ENCODE peak calls at places on chromosomes 1 and 21, in ten cellular contexts. One of them, this sample, is unnamed.

GRCh38 chr1:91736999-91737615 is 148.8 kb downstream of the TGFBR3 start:
- DNase-seq in body of pancreas: peak; percentile 32
- DNase-seq in fibroblast of mammary gland: peak; percentile 73
- DNase-seq in nephron progenitor cell: peak; percentile 6
- DNase-seq in CD8-positive, alpha-beta T cell: no peak
- DNase-seq in astrocyte of the spinal cord: peak; percentile 73
- DNase-seq in AG09309: no peak
- DNase-seq in tibial nerve: no peak
- DNase-seq in brain microvascular endothelial cell: peak; percentile 56
- DNase-seq in neural crest cell: no peak
- DNase-seq in this sample: peak; percentile 79

GRCh38 chr1:29416267-29416666 is 179.9 kb downstream of the PTPRU start:
- DNase-seq in body of pancreas: no peak
- DNase-seq in fibroblast of mammary gland: peak; percentile 35
- DNase-seq in nephron progenitor cell: no peak
- DNase-seq in CD8-positive, alpha-beta T cell: no peak
- DNase-seq in astrocyte of the spinal cord: no peak
- DNase-seq in AG09309: no peak
- DNase-seq in tibial nerve: no peak
- DNase-seq in brain microvascular endothelial cell: no peak
- DNase-seq in neural crest cell: no peak
- DNase-seq in this sample: no peak

GRCh38 chr1:103514920-103515503 is 10.5 kb upstream of the RNPC3 start:
- DNase-seq in body of pancreas: no peak
- DNase-seq in fibroblast of mammary gland: peak; percentile 74
- DNase-seq in nephron progenitor cell: no peak
- DNase-seq in CD8-positive, alpha-beta T cell: peak; percentile 6
- DNase-seq in astrocyte of the spinal cord: peak; percentile 71
- DNase-seq in AG09309: no peak
- DNase-seq in tibial nerve: peak; percentile 17
- DNase-seq in brain microvascular endothelial cell: peak; percentile 52
- DNase-seq in neural crest cell: no peak
- DNase-seq in this sample: peak; percentile 84

GRCh38 chr1:51729824-51730284 is 113.0 kb downstream of the OSBPL9 start:
- DNase-seq in body of pancreas: no peak
- DNase-seq in fibroblast of mammary gland: peak; percentile 22
- DNase-seq in nephron progenitor cell: no peak
- DNase-seq in CD8-positive, alpha-beta T cell: no peak
- DNase-seq in astrocyte of the spinal cord: peak; percentile 21
- DNase-seq in AG09309: no peak
- DNase-seq in tibial nerve: no peak
- DNase-seq in brain microvascular endothelial cell: no peak
- DNase-seq in neural crest cell: no peak
- DNase-seq in this sample: no peak

GRCh38 chr1:231861541-231862481 is 235.2 kb downstream of the DISC1 start:
- DNase-seq in body of pancreas: no peak
- DNase-seq in fibroblast of mammary gland: peak; percentile 76
- DNase-seq in nephron progenitor cell: no peak
- DNase-seq in CD8-positive, alpha-beta T cell: no peak
- DNase-seq in astrocyte of the spinal cord: no peak
- DNase-seq in AG09309: no peak
- DNase-seq in tibial nerve: no peak
- DNase-seq in brain microvascular endothelial cell: peak; percentile 56
- DNase-seq in neural crest cell: no peak
- DNase-seq in this sample: peak; percentile 76

GRCh38 chr1:27137544-27138075 is 17.3 kb downstream of the SLC9A1 start:
- DNase-seq in body of pancreas: no peak
- DNase-seq in fibroblast of mammary gland: no peak
- DNase-seq in nephron progenitor cell: peak; percentile 56
- DNase-seq in CD8-positive, alpha-beta T cell: no peak
- DNase-seq in astrocyte of the spinal cord: no peak
- DNase-seq in AG09309: no peak
- DNase-seq in tibial nerve: no peak
- DNase-seq in brain microvascular endothelial cell: no peak
- DNase-seq in neural crest cell: peak; percentile 36
- DNase-seq in this sample: no peak

GRCh38 chr1:88557044-88557443 is 127.0 kb upstream of the PKN2 start:
- DNase-seq in body of pancreas: no peak
- DNase-seq in fibroblast of mammary gland: no peak
- DNase-seq in nephron progenitor cell: no peak
- DNase-seq in CD8-positive, alpha-beta T cell: no peak
- DNase-seq in astrocyte of the spinal cord: no peak
- DNase-seq in AG09309: no peak
- DNase-seq in tibial nerve: no peak
- DNase-seq in brain microvascular endothelial cell: no peak
- DNase-seq in neural crest cell: no peak
- DNase-seq in this sample: no peak

GRCh38 chr1:88029899-88030298 is 654.2 kb upstream of the PKN2 start:
- DNase-seq in body of pancreas: no peak
- DNase-seq in fibroblast of mammary gland: no peak
- DNase-seq in nephron progenitor cell: no peak
- DNase-seq in CD8-positive, alpha-beta T cell: no peak
- DNase-seq in astrocyte of the spinal cord: no peak
- DNase-seq in AG09309: no peak
- DNase-seq in tibial nerve: no peak
- DNase-seq in brain microvascular endothelial cell: no peak
- DNase-seq in neural crest cell: no peak
- DNase-seq in this sample: peak; percentile 8

GRCh38 chr1:156671804-156672203 is 5.4 kb downstream of the NES start:
- DNase-seq in body of pancreas: no peak
- DNase-seq in fibroblast of mammary gland: no peak
- DNase-seq in nephron progenitor cell: no peak
- DNase-seq in CD8-positive, alpha-beta T cell: no peak
- DNase-seq in astrocyte of the spinal cord: no peak
- DNase-seq in AG09309: no peak
- DNase-seq in tibial nerve: no peak
- DNase-seq in brain microvascular endothelial cell: no peak
- DNase-seq in neural crest cell: no peak
- DNase-seq in this sample: no peak

GRCh38 chr1:29513357-29513756 is 277.0 kb downstream of the PTPRU start:
- DNase-seq in body of pancreas: peak; percentile 29
- DNase-seq in fibroblast of mammary gland: peak; percentile 68
- DNase-seq in nephron progenitor cell: peak; percentile 37
- DNase-seq in CD8-positive, alpha-beta T cell: no peak
- DNase-seq in astrocyte of the spinal cord: peak; percentile 66
- DNase-seq in AG09309: peak; percentile 40
- DNase-seq in tibial nerve: no peak
- DNase-seq in brain microvascular endothelial cell: peak; percentile 64
- DNase-seq in neural crest cell: peak; percentile 22
- DNase-seq in this sample: peak; percentile 52

DNA sequence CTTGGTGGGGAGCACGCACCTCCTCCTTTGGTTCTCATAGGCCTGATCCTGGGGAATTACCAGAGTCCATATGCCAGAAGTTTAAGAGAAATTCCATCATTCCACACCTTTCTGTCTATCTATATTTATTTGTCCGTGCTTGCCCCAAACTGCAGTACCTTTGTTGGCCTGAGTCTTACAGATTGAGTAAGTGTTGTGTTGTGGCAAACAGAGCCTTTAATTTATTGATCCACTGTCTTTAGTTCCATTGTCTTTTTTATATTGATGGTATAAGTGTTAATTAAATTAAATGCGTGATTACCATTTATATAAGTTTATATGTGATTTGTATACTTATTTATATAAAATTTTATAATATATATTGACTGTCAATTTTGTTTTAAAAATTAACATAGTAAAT is 4.9 kb downstream of the SH3BGR start:
- DNase-seq in body of pancreas: no peak
- DNase-seq in fibroblast of mammary gland: no peak
- DNase-seq in nephron progenitor cell: no peak
- DNase-seq in CD8-positive, alpha-beta T cell: no peak
- DNase-seq in astrocyte of the spinal cord: no peak
- DNase-seq in AG09309: no peak
- DNase-seq in tibial nerve: no peak
- DNase-seq in brain microvascular endothelial cell: no peak
- DNase-seq in neural crest cell: no peak
- DNase-seq in this sample: no peak
- TF ChIP-seq CTCF in body of pancreas: peak; percentile 40
- TF ChIP-seq CTCF in fibroblast of mammary gland: peak; percentile 22
- TF ChIP-seq CTCF in nephron progenitor cell: peak; percentile 16
- TF ChIP-seq CTCF in CD8-positive, alpha-beta T cell: no peak
- TF ChIP-seq CTCF in astrocyte of the spinal cord: no peak
- TF ChIP-seq CTCF in AG09309: peak; percentile 24
- TF ChIP-seq CTCF in tibial nerve: no peak
- TF ChIP-seq CTCF in brain microvascular endothelial cell: peak; percentile 41
- TF ChIP-seq CTCF in neural crest cell: peak; percentile 58
- TF ChIP-seq CTCF in this sample: peak; percentile 37

GRCh38 chr1:31458287-31458896 is 45.4 kb downstream of the SERINC2 start:
- DNase-seq in body of pancreas: no peak
- DNase-seq in fibroblast of mammary gland: no peak
- DNase-seq in nephron progenitor cell: no peak
- DNase-seq in CD8-positive, alpha-beta T cell: no peak
- DNase-seq in astrocyte of the spinal cord: no peak
- DNase-seq in AG09309: no peak
- DNase-seq in tibial nerve: no peak
- DNase-seq in brain microvascular endothelial cell: no peak
- DNase-seq in neural crest cell: no peak
- DNase-seq in this sample: no peak

DNA sequence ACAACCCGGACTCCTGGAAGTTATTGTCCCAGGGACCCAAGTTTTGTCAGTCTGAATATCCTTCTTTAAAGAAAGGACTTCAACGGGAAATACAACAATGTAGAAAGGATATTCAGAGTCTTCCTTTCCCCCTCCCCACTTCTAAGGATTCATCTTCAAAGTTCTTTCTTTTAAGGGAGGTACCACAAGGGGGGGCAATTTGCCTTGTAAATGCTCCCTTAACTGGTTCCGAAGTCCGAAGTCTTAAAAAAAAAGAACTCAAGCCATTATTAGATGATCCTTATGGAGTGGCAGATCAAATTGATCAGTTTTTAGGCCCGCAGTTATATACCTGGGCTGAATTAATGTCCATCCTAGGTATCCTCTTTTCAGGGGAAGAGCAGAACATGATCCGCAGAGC is 47.0 kb downstream of the SERINC2 start:
- DNase-seq in body of pancreas: no peak
- DNase-seq in fibroblast of mammary gland: peak; percentile 60
- DNase-seq in nephron progenitor cell: no peak
- DNase-seq in CD8-positive, alpha-beta T cell: no peak
- DNase-seq in astrocyte of the spinal cord: no peak
- DNase-seq in AG09309: no peak
- DNase-seq in tibial nerve: no peak
- DNase-seq in brain microvascular endothelial cell: no peak
- DNase-seq in neural crest cell: no peak
- DNase-seq in this sample: peak; percentile 58
- TF ChIP-seq CTCF in body of pancreas: no peak
- TF ChIP-seq CTCF in fibroblast of mammary gland: peak; percentile 40
- TF ChIP-seq CTCF in nephron progenitor cell: peak; percentile 22
- TF ChIP-seq CTCF in CD8-positive, alpha-beta T cell: no peak
- TF ChIP-seq CTCF in astrocyte of the spinal cord: peak; percentile 8
- TF ChIP-seq CTCF in AG09309: peak; percentile 29
- TF ChIP-seq CTCF in tibial nerve: no peak
- TF ChIP-seq CTCF in brain microvascular endothelial cell: peak; percentile 32
- TF ChIP-seq CTCF in neural crest cell: peak; percentile 33
- TF ChIP-seq CTCF in this sample: peak; percentile 30

GRCh38 chr21:44456915-44457736 is 1.8 kb downstream of the LRRC3 start:
- DNase-seq in body of pancreas: no peak
- DNase-seq in fibroblast of mammary gland: no peak
- DNase-seq in nephron progenitor cell: no peak
- DNase-seq in CD8-positive, alpha-beta T cell: no peak
- DNase-seq in astrocyte of the spinal cord: no peak
- DNase-seq in AG09309: no peak
- DNase-seq in tibial nerve: no peak
- DNase-seq in brain microvascular endothelial cell: no peak
- DNase-seq in neural crest cell: no peak
- DNase-seq in this sample: no peak

GRCh38 chr21:44454747-44455523 is at the start of gene LRRC3:
- DNase-seq in body of pancreas: peak; percentile 87
- DNase-seq in fibroblast of mammary gland: peak; percentile 72
- DNase-seq in nephron progenitor cell: peak; percentile 97
- DNase-seq in CD8-positive, alpha-beta T cell: peak; percentile 75
- DNase-seq in astrocyte of the spinal cord: peak; percentile 66
- DNase-seq in AG09309: no peak
- DNase-seq in tibial nerve: peak; percentile 78
- DNase-seq in brain microvascular endothelial cell: peak; percentile 69
- DNase-seq in neural crest cell: peak; percentile 81
- DNase-seq in this sample: peak; percentile 56

GRCh38 chr21:44454058-44454457 is 1.3 kb upstream of the LRRC3 start:
- DNase-seq in body of pancreas: no peak
- DNase-seq in fibroblast of mammary gland: no peak
- DNase-seq in nephron progenitor cell: no peak
- DNase-seq in CD8-positive, alpha-beta T cell: no peak
- DNase-seq in astrocyte of the spinal cord: no peak
- DNase-seq in AG09309: no peak
- DNase-seq in tibial nerve: no peak
- DNase-seq in brain microvascular endothelial cell: no peak
- DNase-seq in neural crest cell: no peak
- DNase-seq in this sample: no peak

GRCh38 chr21:44456207-44456914 is 1.1 kb downstream of the LRRC3 start:
- DNase-seq in body of pancreas: no peak
- DNase-seq in fibroblast of mammary gland: no peak
- DNase-seq in nephron progenitor cell: no peak
- DNase-seq in CD8-positive, alpha-beta T cell: no peak
- DNase-seq in astrocyte of the spinal cord: no peak
- DNase-seq in AG09309: no peak
- DNase-seq in tibial nerve: no peak
- DNase-seq in brain microvascular endothelial cell: no peak
- DNase-seq in neural crest cell: no peak
- DNase-seq in this sample: no peak

DNA sequence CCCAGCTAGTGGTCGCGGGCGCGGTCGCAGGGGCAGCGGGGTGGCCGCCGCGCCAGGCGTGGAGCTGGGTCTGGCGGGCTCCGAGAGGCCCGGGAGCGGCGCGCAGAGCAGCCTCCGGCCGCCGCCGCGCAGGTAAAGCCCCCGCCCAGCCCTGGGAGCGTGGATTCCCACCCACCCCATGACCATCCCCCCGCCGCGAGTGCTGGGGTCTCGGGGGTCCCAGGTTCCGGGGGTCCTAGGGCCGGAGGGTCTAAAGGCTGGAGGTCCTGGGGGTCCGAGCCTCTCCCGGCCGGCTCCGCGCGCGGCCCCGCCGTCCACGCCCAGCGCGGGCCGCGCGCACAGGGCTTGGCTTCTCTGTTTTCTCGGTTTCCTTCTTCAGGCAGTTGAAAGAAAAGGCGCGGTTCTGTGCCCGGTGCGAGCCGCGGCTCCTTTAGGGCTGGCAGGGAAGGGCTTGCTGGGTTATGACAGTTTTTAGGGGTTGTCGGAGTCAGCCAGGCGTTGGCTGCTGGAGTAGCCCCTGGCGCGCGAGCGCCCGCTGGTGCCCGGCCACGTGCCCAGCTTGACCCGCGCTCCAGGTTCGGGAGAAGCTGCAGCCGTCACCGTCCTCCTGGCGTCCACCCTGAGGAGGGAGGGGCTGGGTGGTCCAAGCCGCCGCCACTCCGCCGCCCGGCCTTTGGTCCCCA is 355 bp downstream of the LRRC3 start:
- DNase-seq in body of pancreas: peak; percentile 58
- DNase-seq in fibroblast of mammary gland: peak; percentile 33
- DNase-seq in nephron progenitor cell: peak; percentile 52
- DNase-seq in CD8-positive, alpha-beta T cell: peak; percentile 14
- DNase-seq in astrocyte of the spinal cord: peak; percentile 2
- DNase-seq in AG09309: no peak
- DNase-seq in tibial nerve: no peak
- DNase-seq in brain microvascular endothelial cell: no peak
- DNase-seq in neural crest cell: peak; percentile 28
- DNase-seq in this sample: peak; percentile 17
- TF ChIP-seq CTCF in body of pancreas: no peak
- TF ChIP-seq CTCF in fibroblast of mammary gland: no peak
- TF ChIP-seq CTCF in nephron progenitor cell: no peak
- TF ChIP-seq CTCF in CD8-positive, alpha-beta T cell: no peak
- TF ChIP-seq CTCF in astrocyte of the spinal cord: peak; percentile 5
- TF ChIP-seq CTCF in AG09309: no peak
- TF ChIP-seq CTCF in tibial nerve: no peak
- TF ChIP-seq CTCF in brain microvascular endothelial cell: peak; percentile 13
- TF ChIP-seq CTCF in neural crest cell: no peak
- TF ChIP-seq CTCF in this sample: no peak

GRCh38 chr1:176670853-176671252 is 207.9 kb downstream of the PAPPA2 start:
- DNase-seq in body of pancreas: peak; percentile 89
- DNase-seq in fibroblast of mammary gland: no peak
- DNase-seq in nephron progenitor cell: no peak
- DNase-seq in CD8-positive, alpha-beta T cell: no peak
- DNase-seq in astrocyte of the spinal cord: no peak
- DNase-seq in AG09309: no peak
- DNase-seq in tibial nerve: no peak
- DNase-seq in brain microvascular endothelial cell: no peak
- DNase-seq in neural crest cell: no peak
- DNase-seq in this sample: no peak
- TF ChIP-seq CTCF in body of pancreas: peak; percentile 8
- TF ChIP-seq CTCF in fibroblast of mammary gland: no peak
- TF ChIP-seq CTCF in nephron progenitor cell: no peak
- TF ChIP-seq CTCF in CD8-positive, alpha-beta T cell: no peak
- TF ChIP-seq CTCF in astrocyte of the spinal cord: no peak
- TF ChIP-seq CTCF in AG09309: no peak
- TF ChIP-seq CTCF in tibial nerve: no peak
- TF ChIP-seq CTCF in brain microvascular endothelial cell: no peak
- TF ChIP-seq CTCF in neural crest cell: no peak
- TF ChIP-seq CTCF in this sample: no peak

This sample was measured in fibroblast of the aortic adventitia.